ENCODE peak calls at places on chromosomes 13 and 19, in four cellular contexts. M is fibroblast of lung, Z is left lung, E is HAP-1. F is an unnamed sample.

GRCh38 chr19:10501971-10502523 is 1.1 kb downstream of the KEAP1 start:
- DNase-seq in M (peak; percentile 49), Z (peak; percentile 85), E (peak; percentile 59), F (no peak)

GRCh38 chr13:22110368-22110767 is 439.5 kb downstream of the FGF9 start:
- DNase-seq in E (no peak), Z (no peak), M (no peak), F (no peak)

GRCh38 chr13:106376411-106377112 is 158.9 kb downstream of the EFNB2 start:
- DNase-seq in Z (peak; percentile 40), M (peak; percentile 92), E (peak; percentile 18), F (peak; percentile 88)

GRCh38 chr19:19379527-19379926 is 25.9 kb upstream of the GATAD2A start:
- DNase-seq in E (no peak), Z (no peak), M (no peak), F (no peak)

GRCh38 chr19:55336101-55336500 is 3.6 kb upstream of the KMT5C start:
- DNase-seq in E (no peak), M (no peak), Z (no peak), F (no peak)

GRCh38 chr19:11856568-11857264 is 8.2 kb downstream of the ZNF439 start:
- DNase-seq in Z (peak; percentile 46), E (no peak), M (no peak), F (no peak)

GRCh38 chr19:12793290-12794195 is 2.3 kb downstream of the JUNB start:
- DNase-seq in Z (peak; percentile 95), E (peak; percentile 93), M (peak; percentile 94), F (peak; percentile 76)

GRCh38 chr13:73717632-73718031 is 416.6 kb downstream of the KLF12 start:
- DNase-seq in Z (no peak), E (no peak), M (peak; percentile 39), F (no peak)

GRCh38 chr19:5103061-5103701 is 134.3 kb downstream of the KDM4B start:
- DNase-seq in E (no peak), Z (no peak), M (peak; percentile 67), F (peak; percentile 19)

GRCh38 chr13:80157261-80157942 is 183.5 kb downstream of the SPRY2 start:
- DNase-seq in M (no peak), E (no peak), Z (no peak), F (no peak)

GRCh38 chr19:47587295-47587694 is 14.3 kb upstream of the ZNF541 start:
- DNase-seq in Z (no peak), M (no peak), E (no peak), F (no peak)

GRCh38 chr13:75864718-75865117 is 228.6 kb downstream of the LMO7 start:
- DNase-seq in M (peak; percentile 91), Z (no peak), E (no peak), F (peak; percentile 19)

GRCh38 chr13:34466301-34466700 is 475.8 kb upstream of the NBEA start:
- DNase-seq in M (no peak), E (no peak), Z (no peak), F (no peak)

GRCh38 chr13:30371649-30372265 is 50.5 kb upstream of the UBE2L5 start:
- DNase-seq in E (no peak), Z (no peak), M (peak; percentile 50), F (no peak)

GRCh38 chr13:32212420-32212819 is 102.7 kb downstream of the ZAR1L start:
- DNase-seq in M (peak; percentile 92), E (no peak), Z (no peak), F (peak; percentile 30)

GRCh38 chr13:39952244-39953233 is 297.1 kb downstream of the COG6 start:
- DNase-seq in Z (no peak), M (peak; percentile 20), E (no peak), F (no peak)

GRCh38 chr13:31014461-31014860 is 82.0 kb downstream of the TEX26 start:
- DNase-seq in Z (no peak), M (no peak), E (no peak), F (no peak)

GRCh38 chr19:54159352-54160181 is at the start of gene LENG1:
- DNase-seq in Z (peak; percentile 100), M (peak; percentile 100), E (peak; percentile 99), F (peak; percentile 100)

GRCh38 chr13:25775275-25775674 is 276.5 kb downstream of the SHISA2 start:
- DNase-seq in Z (no peak), E (no peak), M (no peak), F (no peak)

GRCh38 chr13:39602614-39603366 is at the start of gene LHFPL6:
- DNase-seq in Z (peak; percentile 85), E (peak; percentile 90), M (peak; percentile 80), F (peak; percentile 51)

GRCh38 chr13:46577656-46578589 is 25.0 kb downstream of the LRCH1 start:
- DNase-seq in Z (no peak), E (no peak), M (no peak), F (no peak)

GRCh38 chr19:16541526-16542044 is 652 bp downstream of the CHERP start:
- DNase-seq in E (no peak), Z (no peak), M (no peak), F (no peak)

GRCh38 chr13:57865600-57866294 is 234.2 kb downstream of the PCDH17 start:
- DNase-seq in M (no peak), E (no peak), Z (no peak), F (no peak)

GRCh38 chr19:5693195-5694166 is 3.4 kb downstream of the RPL36 start:
- DNase-seq in Z (no peak), E (no peak), M (no peak), F (no peak)

GRCh38 chr19:48844472-48844871 is 8.2 kb upstream of the HSD17B14 start:
- DNase-seq in E (peak; percentile 40), Z (no peak), M (peak; percentile 68), F (no peak)

GRCh38 chr13:107712145-107712544 is 503.2 kb downstream of the LIG4 start:
- DNase-seq in E (no peak), M (no peak), Z (no peak), F (no peak)

GRCh38 chr13:90105276-90105675 is 1242.2 kb upstream of the MIR17HG start:
- DNase-seq in Z (no peak), M (peak; percentile 12), E (no peak), F (no peak)

GRCh38 chr19:35341565-35342225 is 6.0 kb upstream of the FFAR1 start:
- DNase-seq in M (no peak), E (no peak), Z (no peak), F (no peak)

GRCh38 chr13:30181856-30182651 is 125.3 kb downstream of the KATNAL1 start:
- DNase-seq in Z (no peak), M (no peak), E (no peak), F (no peak)

GRCh38 chr19:51480590-51480989 is 2.3 kb downstream of the CEACAM18 start:
- DNase-seq in Z (no peak), M (no peak), E (peak; percentile 58), F (no peak)

GRCh38 chr19:36771275-36772231 is 1.1 kb downstream of the ZNF850 start:
- DNase-seq in E (peak; percentile 74), M (peak; percentile 89), Z (peak; percentile 56), F (peak; percentile 74)

GRCh38 chr13:69565334-69565733 is 542.3 kb upstream of the ATXN8OS start:
- DNase-seq in M (peak; percentile 41), E (peak; percentile 51), Z (no peak), F (no peak)

GRCh38 chr13:73303858-73304257 is 245.1 kb downstream of the KLF5 start:
- DNase-seq in Z (no peak), E (no peak), M (no peak), F (peak; percentile 29)

GRCh38 chr19:8210660-8211101 is 1.5 kb downstream of the CERS4 start:
- DNase-seq in M (no peak), Z (no peak), E (no peak), F (no peak)

GRCh38 chr19:8209965-8210659 is 942 bp downstream of the CERS4 start:
- DNase-seq in Z (no peak), E (peak; percentile 48), M (no peak), F (no peak)

GRCh38 chr19:8213827-8214672 is 4.9 kb downstream of the CERS4 start:
- DNase-seq in Z (no peak), E (no peak), M (no peak), F (no peak)

GRCh38 chr19:8212916-8213315 is 3.7 kb downstream of the CERS4 start:
- DNase-seq in M (no peak), Z (no peak), E (no peak), F (no peak)

GRCh38 chr19:8212212-8212611 is 3.0 kb downstream of the CERS4 start:
- DNase-seq in Z (no peak), M (no peak), E (no peak), F (no peak)
- H3K4me3 ChIP-seq in Z (no peak overlapping the region), M (no peak overlapping the region), E (no peak overlapping the region), F (no peak overlapping the region)

GRCh38 chr13:49629947-49630346 is 1.6 kb downstream of the ARL11 start:
- DNase-seq in M (no peak), Z (no peak), E (no peak), F (no peak)

GRCh38 chr13:49627831-49628652 is at the start of gene ARL11:
- DNase-seq in Z (peak; percentile 87), M (no peak), E (peak; percentile 72), F (no peak)

GRCh38 chr13:49632156-49632555 is 3.8 kb downstream of the ARL11 start:
- DNase-seq in E (no peak), Z (no peak), M (no peak), F (no peak)

GRCh38 chr13:49630580-49630979 is 2.3 kb downstream of the ARL11 start:
- DNase-seq in M (no peak), E (no peak), Z (no peak), F (no peak)

GRCh38 chr13:49629196-49629938 is 1.1 kb downstream of the ARL11 start:
- DNase-seq in M (no peak), E (no peak), Z (no peak), F (no peak)
- H3K4me3 ChIP-seq in M (no peak overlapping the region), E (no peak overlapping the region), Z (peak overlapping the region; percentile 55), F (no peak overlapping the region)

DNA sequence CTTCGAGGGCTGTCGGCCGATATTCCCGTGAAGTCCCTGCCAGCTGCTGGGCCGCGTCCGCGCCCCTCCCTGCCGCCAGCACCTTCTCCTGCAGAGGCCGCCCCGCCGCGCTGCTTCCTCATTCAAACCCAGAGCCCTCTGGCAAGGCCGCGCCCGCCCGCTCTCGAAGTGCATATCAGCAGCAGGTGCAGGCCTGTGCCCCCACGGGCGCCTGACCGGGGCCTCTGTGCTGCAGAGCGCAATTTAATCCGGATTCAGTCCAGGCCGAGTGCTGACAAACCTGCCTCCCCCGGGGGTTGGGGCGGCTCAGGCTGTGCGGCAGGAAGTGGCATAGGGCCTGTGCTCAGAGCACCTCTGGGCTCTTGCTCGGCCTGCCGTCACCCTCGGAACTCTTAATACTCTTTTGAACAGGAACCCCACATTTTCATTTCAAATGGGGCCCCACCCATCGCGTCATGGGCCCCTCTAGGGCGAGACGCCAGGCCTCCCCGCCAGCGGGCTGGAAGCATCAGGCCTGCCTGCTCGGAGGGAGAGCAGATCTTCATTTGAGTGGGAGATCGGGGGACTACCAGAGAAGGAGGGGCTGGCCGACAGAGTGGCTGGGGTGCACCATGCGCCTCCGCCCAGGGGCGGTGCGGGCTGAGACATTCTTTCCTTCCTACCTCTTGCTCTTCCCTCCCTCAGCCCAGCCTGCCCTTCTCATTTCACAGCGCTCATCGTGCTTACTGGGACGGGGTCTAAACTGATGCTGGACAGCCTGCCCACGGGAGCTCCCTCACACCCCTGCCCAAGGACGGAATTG is 125.7 kb downstream of the TNFRSF19 start:
- DNase-seq in M (no peak), Z (no peak), E (no peak), F (no peak)
- H3K4me3 ChIP-seq in M (no peak overlapping the region), Z (no peak overlapping the region), E (no peak overlapping the region), F (no peak overlapping the region)

GRCh38 chr19:2456301-2456570 is 523 bp downstream of the LMNB2 start:
- DNase-seq in Z (no peak), E (no peak), M (no peak), F (no peak)

GRCh38 chr19:2455481-2456300 is 1.1 kb downstream of the LMNB2 start:
- DNase-seq in E (peak; percentile 70), Z (peak; percentile 45), M (no peak), F (no peak)

GRCh38 chr19:2454199-2454961 is 2.4 kb downstream of the LMNB2 start:
- DNase-seq in Z (no peak), M (no peak), E (no peak), F (no peak)

GRCh38 chr19:2453431-2454025 is 3.2 kb downstream of the LMNB2 start:
- DNase-seq in M (no peak), Z (no peak), E (no peak), F (no peak)

GRCh38 chr19:2454962-2455409 is 1.8 kb downstream of the LMNB2 start:
- DNase-seq in M (no peak), Z (no peak), E (no peak), F (no peak)
- H3K4me3 ChIP-seq in M (no peak overlapping the region), Z (peak overlapping the region; percentile 92), E (peak overlapping the region; percentile 92), F (peak overlapping the region; percentile 98)

F was measured in skeletal muscle cell.